ENCODE peak calls at places on chromosome 19, in ten cellular contexts. R is astrocyte of the cerebellum, P is Peyer's patch, B is IMR-90, G is lower leg skin, C is suprapubic skin, A is mammary epithelial cell, L is dorsolateral prefrontal cortex, H is fibroblast of mammary gland, O is BJ. J is an unnamed sample.

GRCh38 chr19:37999309-38000213 is 92.6 kb downstream of the SIPA1L3 start:
- DNase-seq in B (peak), A (no peak), H (peak), R (peak), O (peak), P (no peak), L (no peak), C (peak), G (no peak), J (peak)

GRCh38 chr19:7482584-7483439 is 6.0 kb downstream of the PEX11G start:
- DNase-seq in R (no peak), A (peak), L (no peak), C (no peak), H (no peak), P (no peak), G (peak), O (no peak), B (no peak), J (no peak)

GRCh38 chr19:38922482-38922881 is 8.1 kb downstream of the SARS2 start:
- DNase-seq in R (no peak), C (no peak), A (no peak), H (no peak), P (no peak), B (no peak), O (no peak), L (no peak), G (no peak), J (no peak)

GRCh38 chr19:492091-492531 is 4.2 kb upstream of the MADCAM1 start:
- DNase-seq in H (no peak), A (no peak), G (no peak), O (no peak), B (no peak), P (no peak), C (no peak), L (no peak), R (no peak), J (no peak)

GRCh38 chr19:4010808-4011110 is 3.2 kb downstream of the PIAS4 start:
- DNase-seq in B (no peak), H (no peak), L (no peak), P (no peak), O (no peak), C (no peak), R (no peak), G (no peak), A (no peak), J (no peak)

GRCh38 chr19:34452671-34453253 is 24.6 kb downstream of the UBA2 start:
- DNase-seq in O (no peak), A (no peak), G (no peak), C (no peak), P (no peak), H (no peak), L (no peak), R (no peak), B (peak), J (no peak)

GRCh38 chr19:40810160-40810559 is 11.2 kb downstream of the EGLN2 start:
- DNase-seq in B (no peak), A (no peak), C (no peak), O (no peak), P (no peak), L (no peak), G (no peak), H (no peak), R (no peak), J (no peak)

GRCh38 chr19:6519289-6519688 is 11.5 kb upstream of the TNFSF9 start:
- DNase-seq in L (no peak), H (peak), O (peak), C (no peak), R (peak), P (no peak), B (peak), G (no peak), A (peak), J (peak)

GRCh38 chr19:35436477-35437141 is 11.4 kb upstream of the FFAR2 start:
- DNase-seq in O (no peak), P (no peak), G (no peak), A (peak), B (no peak), H (peak), R (no peak), C (no peak), L (no peak), J (no peak)

GRCh38 chr19:10832659-10833296 is 3.2 kb downstream of the TMED1 start:
- DNase-seq in C (no peak), L (no peak), B (no peak), H (no peak), P (no peak), A (no peak), G (no peak), R (no peak), O (no peak), J (no peak)

GRCh38 chr19:10797078-10797477 is 38.9 kb downstream of the TMED1 start:
- DNase-seq in O (no peak), L (no peak), H (no peak), B (no peak), P (peak), R (no peak), C (no peak), G (no peak), A (no peak), J (no peak)

GRCh38 chr19:35170359-35171061 is 16.0 kb downstream of the FXYD5 start:
- DNase-seq in C (no peak), A (no peak), R (no peak), L (no peak), B (no peak), G (peak), O (no peak), H (peak), P (no peak), J (no peak)

GRCh38 chr19:56829586-56829985 is 10.9 kb downstream of the PEG3 start:
- DNase-seq in O (no peak), G (no peak), P (no peak), R (no peak), C (no peak), A (no peak), L (no peak), B (no peak), H (no peak), J (no peak)

GRCh38 chr19:6687117-6687516 is 17.2 kb upstream of the TNFSF14 start:
- DNase-seq in R (no peak), P (no peak), O (no peak), G (no peak), C (no peak), B (no peak), H (no peak), L (no peak), A (no peak), J (no peak)

GRCh38 chr19:7857727-7858701 is 16.2 kb downstream of the PRR36 start:
- DNase-seq in B (no peak), O (no peak), A (no peak), L (no peak), R (no peak), P (no peak), G (no peak), C (no peak), H (no peak), J (no peak)

GRCh38 chr19:50264483-50265186 is 61.2 kb downstream of the MYH14 start:
- DNase-seq in A (no peak), G (no peak), C (no peak), P (no peak), O (no peak), H (peak), R (no peak), L (no peak), B (no peak), J (no peak)

GRCh38 chr19:18508585-18508984 is 13.3 kb downstream of the ELL start:
- DNase-seq in L (no peak), O (no peak), G (no peak), R (no peak), H (no peak), P (no peak), A (no peak), B (no peak), C (no peak), J (no peak)

GRCh38 chr19:17681505-17682125 is 6.5 kb downstream of the UNC13A start:
- DNase-seq in P (no peak), G (no peak), O (no peak), C (no peak), H (peak), A (no peak), B (peak), R (no peak), L (no peak), J (no peak)

GRCh38 chr19:15101479-15102082 is 5.6 kb upstream of the SYDE1 start:
- DNase-seq in P (peak), C (no peak), A (peak), L (no peak), O (no peak), G (no peak), R (peak), H (peak), B (peak), J (no peak)

GRCh38 chr19:41930926-41931592 is 2.8 kb upstream of the ERFL start:
- DNase-seq in H (no peak), G (no peak), C (no peak), L (no peak), R (no peak), P (no peak), O (no peak), A (no peak), B (no peak), J (no peak)

GRCh38 chr19:54206831-54207177 is 6.1 kb downstream of the RPS9 start:
- DNase-seq in B (no peak), L (no peak), G (no peak), R (no peak), A (no peak), P (no peak), C (no peak), H (no peak), O (no peak), J (no peak)

GRCh38 chr19:478236-478888 is 17.5 kb upstream of the SHC2 start:
- DNase-seq in C (no peak), O (no peak), L (no peak), A (no peak), G (no peak), R (no peak), P (no peak), B (no peak), H (no peak), J (no peak)

GRCh38 chr19:55600336-55601028 is 394 bp downstream of the ZNF524 start:
- DNase-seq in L (peak), R (no peak), C (no peak), P (peak), O (no peak), B (peak), H (no peak), G (peak), A (peak), J (no peak)

GRCh38 chr19:28242317-28242927 is 970.5 kb downstream of the UQCRFS1 start:
- DNase-seq in P (no peak), B (no peak), G (no peak), H (peak), R (peak), A (peak), C (no peak), O (no peak), L (no peak), J (no peak)

GRCh38 chr19:54391589-54392061 is 23.6 kb upstream of the TTYH1 start:
- DNase-seq in R (no peak), H (no peak), G (no peak), C (no peak), L (no peak), O (no peak), B (no peak), P (no peak), A (no peak), J (no peak)

GRCh38 chr19:6779204-6779603 is 6.7 kb downstream of the VAV1 start:
- DNase-seq in R (no peak), L (no peak), B (no peak), A (no peak), G (no peak), O (no peak), C (no peak), P (no peak), H (no peak), J (no peak)

GRCh38 chr19:38148337-38148736 is 75.7 kb downstream of the DPF1 start:
- DNase-seq in L (no peak), G (peak), H (no peak), P (no peak), A (no peak), R (no peak), B (no peak), C (peak), O (no peak), J (no peak)

GRCh38 chr19:41795031-41795461 is 1.3 kb upstream of the CEACAM3 start:
- DNase-seq in L (no peak), C (no peak), G (no peak), B (peak), P (peak), H (peak), O (no peak), A (no peak), R (no peak), J (no peak)

GRCh38 chr19:31377736-31378135 is 28.5 kb upstream of the TSHZ3 start:
- DNase-seq in O (no peak), G (no peak), C (no peak), L (no peak), H (peak), R (no peak), P (no peak), A (no peak), B (no peak), J (no peak)

GRCh38 chr19:5485286-5485636 is 30.0 kb downstream of the ZNRF4 start:
- DNase-seq in P (no peak), R (no peak), O (no peak), A (no peak), G (no peak), L (no peak), H (no peak), C (no peak), B (no peak), J (no peak)

GRCh38 chr19:5484398-5485285 is 29.4 kb downstream of the ZNRF4 start:
- DNase-seq in P (no peak), H (no peak), B (peak), C (no peak), R (peak), A (no peak), G (no peak), O (no peak), L (no peak), J (no peak)

GRCh38 chr19:5489511-5489910 is 34.3 kb downstream of the ZNRF4 start:
- DNase-seq in L (no peak), A (no peak), H (no peak), G (no peak), R (no peak), B (no peak), O (no peak), C (no peak), P (no peak), J (no peak)

GRCh38 chr19:5491565-5491964 is 36.3 kb downstream of the ZNRF4 start:
- DNase-seq in R (no peak), H (no peak), O (no peak), G (no peak), B (no peak), A (no peak), P (no peak), C (no peak), L (no peak), J (no peak)

DNA sequence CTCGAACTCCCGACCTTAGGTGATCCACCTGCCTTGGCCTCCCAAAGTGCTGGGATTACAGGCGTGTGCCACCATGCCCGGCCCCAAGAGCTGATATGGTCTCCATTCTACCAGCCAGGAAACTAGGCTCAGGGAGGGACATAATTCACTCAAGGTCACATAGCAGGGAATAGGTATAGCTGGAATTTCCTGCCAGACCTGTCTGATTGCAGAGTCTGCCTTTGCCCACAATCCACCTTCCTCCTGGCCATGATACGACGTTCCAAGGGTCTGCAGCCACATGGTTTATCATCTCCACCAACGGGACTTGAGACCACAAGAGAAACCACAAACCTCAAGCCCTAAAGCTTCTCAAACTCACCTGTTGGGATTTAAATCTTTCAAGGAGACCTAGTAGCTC is 32.0 kb downstream of the ZNRF4 start:
- DNase-seq in P (no peak), L (no peak), C (no peak), R (no peak), H (no peak), B (no peak), O (no peak), A (no peak), G (no peak), J (no peak)
- H3K4me3 ChIP-seq in P (no peak), L (no peak), C (no peak), R (no peak), H (no peak), B (no peak), O (no peak), A (no peak), G (no peak), J (no peak)

GRCh38 chr19:2721570-2722540 is 683 bp upstream of the DIRAS1 start:
- DNase-seq in R (no peak), A (no peak), G (no peak), H (no peak), P (no peak), O (no peak), B (no peak), L (no peak), C (no peak), J (no peak)

GRCh38 chr19:2717638-2718541 is 3.3 kb downstream of the DIRAS1 start:
- DNase-seq in B (no peak), A (no peak), L (no peak), H (no peak), G (no peak), P (no peak), R (no peak), C (no peak), O (no peak), J (no peak)

GRCh38 chr19:2719232-2719735 is 1.9 kb downstream of the DIRAS1 start:
- DNase-seq in C (no peak), P (no peak), O (no peak), B (no peak), R (no peak), L (no peak), A (no peak), G (no peak), H (no peak), J (no peak)

GRCh38 chr19:2720777-2721569 is at the start of gene DIRAS1:
- DNase-seq in R (no peak), L (no peak), P (no peak), G (no peak), A (no peak), O (no peak), C (no peak), H (no peak), B (no peak), J (no peak)

GRCh38 chr19:2719910-2720776 is 1.0 kb downstream of the DIRAS1 start:
- DNase-seq in P (no peak), H (peak), B (peak), L (peak), R (no peak), A (no peak), C (no peak), O (no peak), G (no peak), J (no peak)
- TF ChIP-seq CTCF in P (no peak), H (no peak), B (no peak), L (no peak), R (no peak), A (no peak), C (no peak), O (peak), G (no peak), J (no peak)

GRCh38 chr19:52691737-52692136 is 43.1 kb downstream of the ZNF611 start:
- DNase-seq in B (no peak), R (no peak), C (no peak), P (no peak), H (no peak), G (no peak), L (no peak), A (no peak), O (no peak), J (no peak)

GRCh38 chr19:52690395-52691214 is 44.2 kb downstream of the ZNF611 start:
- DNase-seq in B (peak), C (peak), G (peak), L (peak), P (peak), A (peak), O (peak), R (peak), H (peak), J (peak)

GRCh38 chr19:52692431-52693008 is 42.3 kb downstream of the ZNF611 start:
- DNase-seq in O (no peak), A (no peak), B (no peak), C (no peak), R (no peak), G (peak), L (no peak), H (no peak), P (no peak), J (no peak)

GRCh38 chr19:52689804-52690394 is 44.9 kb downstream of the ZNF611 start:
- DNase-seq in P (peak), R (no peak), A (no peak), G (peak), L (peak), H (no peak), C (peak), O (no peak), B (no peak), J (no peak)

GRCh38 chr19:52691215-52691610 is 43.6 kb downstream of the ZNF611 start:
- DNase-seq in B (no peak), O (no peak), L (no peak), P (no peak), C (no peak), A (no peak), R (no peak), H (no peak), G (peak), J (no peak)
- H3K4me3 ChIP-seq in B (no peak), O (peak), L (peak), P (peak), C (peak), A (no peak), R (peak), H (peak), G (no peak), J (peak)

GRCh38 chr19:13990085-13990484 is 16.0 kb downstream of the RFX1 start:
- DNase-seq in G (no peak), A (no peak), B (no peak), L (no peak), O (no peak), H (no peak), R (no peak), C (no peak), P (no peak), J (no peak)
- TF ChIP-seq CTCF in G (no peak), A (no peak), B (no peak), L (no peak), O (no peak), H (no peak), R (no peak), C (no peak), P (no peak), J (no peak)

GRCh38 chr19:47427241-47428176 is 8.2 kb upstream of the MEIS3 start:
- DNase-seq in P (peak), C (no peak), B (peak), H (peak), A (peak), R (no peak), O (no peak), G (peak), L (peak), J (no peak)
- H3K4me3 ChIP-seq in P (no peak), C (peak), B (peak), H (peak), A (peak), R (no peak), O (peak), G (no peak), L (peak), J (no peak)

DNA sequence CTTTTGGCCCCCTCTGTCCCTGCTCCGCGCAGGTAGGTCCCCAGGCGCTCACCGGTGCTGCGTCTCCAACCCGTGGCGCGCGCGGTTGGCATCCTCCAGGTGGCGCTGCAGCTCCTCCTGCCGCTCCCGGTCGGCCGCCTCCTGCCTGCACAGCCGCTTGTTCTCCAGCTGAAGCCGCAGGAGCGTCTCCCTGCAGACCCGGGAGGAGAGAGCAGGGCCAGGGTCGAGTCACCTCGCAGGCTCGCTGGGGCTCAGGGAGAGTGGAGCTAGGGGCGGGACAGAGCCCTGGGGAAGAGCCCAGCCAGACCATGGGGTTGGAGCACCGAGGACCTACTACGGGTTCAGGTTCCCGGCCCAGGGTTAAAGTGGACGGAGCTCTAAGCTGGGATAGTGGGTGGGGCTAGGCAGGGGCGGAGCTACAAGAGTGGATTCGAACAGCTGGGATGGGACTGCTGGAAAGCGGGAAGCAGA is 9.3 kb downstream of the HOOK2 start:
- DNase-seq in G (peak), B (peak), H (peak), R (no peak), O (no peak), C (peak), P (peak), A (peak), L (peak), J (no peak)
- TF ChIP-seq CTCF in G (no peak), B (peak), H (peak), R (peak), O (peak), C (peak), P (peak), A (peak), L (peak), J (peak)

GRCh38 chr19:43820098-43820860 is 6.8 kb upstream of the ZNF283 start:
- DNase-seq in C (no peak), G (no peak), B (peak), R (no peak), P (no peak), A (peak), O (no peak), H (peak), L (peak), J (no peak)
- H3K4me3 ChIP-seq in C (peak), G (peak), B (peak), R (peak), P (peak), A (peak), O (peak), H (peak), L (peak), J (peak)

GRCh38 chr19:45927565-45928261 is 13.1 kb upstream of the NANOS2 start:
- DNase-seq in R (peak), C (peak), G (peak), B (peak), P (peak), L (peak), A (peak), H (peak), O (peak), J (no peak)
- TF ChIP-seq CTCF in R (no peak), C (no peak), G (no peak), B (no peak), P (no peak), L (peak), A (no peak), H (no peak), O (no peak), J (peak)

DNA sequence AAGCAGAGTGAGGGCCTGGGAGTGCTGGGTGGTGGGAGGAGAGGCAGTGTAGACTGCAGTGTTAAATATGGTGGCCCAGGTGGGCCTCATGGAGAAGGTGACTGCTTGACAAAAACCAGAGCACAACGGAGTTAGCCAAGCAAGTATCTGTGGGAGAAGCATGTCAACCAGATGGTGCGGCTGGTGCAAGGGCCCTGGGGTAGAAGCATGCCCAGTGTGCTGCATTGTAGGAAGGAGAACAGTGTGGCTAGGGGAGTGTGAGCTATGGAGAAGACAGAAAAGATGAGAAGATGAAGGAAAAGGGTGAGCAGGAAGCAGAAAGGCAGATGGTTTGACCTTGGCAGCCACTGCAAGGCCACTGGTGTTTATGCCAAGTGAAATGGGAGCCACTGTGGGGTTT is 2.2 kb upstream of the VSTM2B start:
- DNase-seq in G (no peak), C (no peak), R (no peak), O (no peak), H (no peak), B (no peak), A (no peak), P (no peak), L (peak), J (no peak)
- H3K4me3 ChIP-seq in G (no peak), C (no peak), R (no peak), O (no peak), H (no peak), B (no peak), A (no peak), P (no peak), L (no peak), J (no peak)